ENCODE peak calls at places on chromosomes 2 and 18, in six cellular contexts. V is esophagus squamous epithelium; H is CD8-positive, alpha-beta T cell; L is stomach; C is suprapubic skin; A is breast epithelium. B is an unnamed sample.

GRCh38 chr2:164606557-164606956 is 14.7 kb downstream of the GRB14 start:
- DNase-seq in V (no peak), H (no peak), L (no peak), C (no peak), A (no peak), B (no peak)

GRCh38 chr18:32803571-32803970 is 30.7 kb upstream of the KLHL14 start:
- DNase-seq in V (no peak), H (no peak), L (no peak), C (no peak), A (no peak), B (peak; percentile 48)

GRCh38 chr18:59563386-59563785 is 133.8 kb downstream of the CCBE1 start:
- DNase-seq in V (no peak), H (no peak), L (no peak), C (no peak), A (no peak), B (no peak)

GRCh38 chr2:159640176-159640575 is 23.8 kb upstream of the BAZ2B start:
- DNase-seq in V (no peak), H (no peak), L (no peak), C (no peak), A (no peak), B (no peak)

GRCh38 chr18:9090578-9090977 is 11.9 kb upstream of the NDUFV2 start:
- DNase-seq in V (no peak), H (no peak), L (no peak), C (no peak), A (no peak), B (no peak)

GRCh38 chr2:236045264-236046235 is 122.6 kb downstream of the GBX2 start:
- DNase-seq in V (no peak), H (no peak), L (no peak), C (no peak), A (no peak), B (no peak)

GRCh38 chr2:238476258-238476657 is 49.5 kb downstream of the ASB1 start:
- DNase-seq in V (no peak), H (no peak), L (no peak), C (no peak), A (no peak), B (no peak)

GRCh38 chr2:64846175-64846574 is 143.0 kb upstream of the SLC1A4 start:
- DNase-seq in V (no peak), H (no peak), L (no peak), C (peak; percentile 46), A (no peak), B (no peak)

GRCh38 chr18:59715966-59716369 is 18.7 kb upstream of the CCBE1 start:
- DNase-seq in V (no peak), H (no peak), L (no peak), C (no peak), A (no peak), B (no peak)

GRCh38 chr18:49784427-49785185 is 28.7 kb downstream of the ACAA2 start:
- DNase-seq in V (no peak), H (no peak), L (no peak), C (no peak), A (no peak), B (no peak)

GRCh38 chr18:49786019-49786720 is 27.2 kb downstream of the ACAA2 start:
- DNase-seq in V (no peak), H (no peak), L (no peak), C (no peak), A (no peak), B (no peak)

GRCh38 chr18:49788327-49788908 is 24.9 kb downstream of the ACAA2 start:
- DNase-seq in V (no peak), H (no peak), L (no peak), C (no peak), A (no peak), B (no peak)
- H3K4me1 ChIP-seq in V (no peaks in the 10 kb centered on the region), H (peaks cover 26% of the 10 kb centered on the region), L (no peaks in the 10 kb centered on the region), C (no peaks in the 10 kb centered on the region), A (no peaks in the 10 kb centered on the region), B (no peaks in the 10 kb centered on the region)

GRCh38 chr18:39500320-39500719 is 1934.7 kb upstream of the CELF4 start:
- DNase-seq in V (no peak), H (no peak), L (no peak), C (no peak), A (no peak), B (no peak)
- H3K27ac ChIP-seq in V (no peak overlapping the region), H (no peak overlapping the region), L (no peak overlapping the region), C (no peak overlapping the region), A (no peak overlapping the region), B (no peak overlapping the region)

GRCh38 chr2:85439111-85439477 is 20.6 kb downstream of the SH2D6 start:
- DNase-seq in V (no peak), H (no peak), L (no peak), C (no peak), A (no peak), B (no peak)
- H3K4me1 ChIP-seq in V (peaks cover 36% of the 10 kb centered on the region), H (peaks cover 32% of the 10 kb centered on the region), L (peaks cover 35% of the 10 kb centered on the region), C (peaks cover 50% of the 10 kb centered on the region), A (peaks cover 23% of the 10 kb centered on the region), B (peaks cover 36% of the 10 kb centered on the region)

GRCh38 chr2:109290887-109291675 is 162.1 kb downstream of the SH3RF3 start:
- DNase-seq in V (no peak), H (no peak), L (no peak), C (no peak), A (no peak), B (no peak)

GRCh38 chr2:109294523-109294922 is 165.5 kb downstream of the SH3RF3 start:
- DNase-seq in V (no peak), H (no peak), L (no peak), C (no peak), A (no peak), B (no peak)

GRCh38 chr2:109289823-109290222 is 160.8 kb downstream of the SH3RF3 start:
- DNase-seq in V (no peak), H (no peak), L (no peak), C (no peak), A (no peak), B (no peak)

GRCh38 chr2:109293663-109294062 is 164.7 kb downstream of the SH3RF3 start:
- DNase-seq in V (no peak), H (no peak), L (no peak), C (no peak), A (no peak), B (no peak)

GRCh38 chr2:109292377-109292776 is 163.4 kb downstream of the SH3RF3 start:
- DNase-seq in V (no peak), H (no peak), L (no peak), C (no peak), A (no peak), B (no peak)
- H3K27ac ChIP-seq in V (no peak overlapping the region), H (no peak overlapping the region), L (no peak overlapping the region), C (no peak overlapping the region), A (no peak overlapping the region), B (no peak overlapping the region)

GRCh38 chr2:10161206-10161931 is 38.8 kb downstream of the RRM2 start:
- DNase-seq in V (no peak), H (no peak), L (no peak), C (no peak), A (no peak), B (peak; percentile 81)
- H3K4me1 ChIP-seq in V (no peaks in the 10 kb centered on the region), H (no peaks in the 10 kb centered on the region), L (no peaks in the 10 kb centered on the region), C (peaks cover 5% of the 10 kb centered on the region), A (no peaks in the 10 kb centered on the region), B (peaks cover 3% of the 10 kb centered on the region)

DNA sequence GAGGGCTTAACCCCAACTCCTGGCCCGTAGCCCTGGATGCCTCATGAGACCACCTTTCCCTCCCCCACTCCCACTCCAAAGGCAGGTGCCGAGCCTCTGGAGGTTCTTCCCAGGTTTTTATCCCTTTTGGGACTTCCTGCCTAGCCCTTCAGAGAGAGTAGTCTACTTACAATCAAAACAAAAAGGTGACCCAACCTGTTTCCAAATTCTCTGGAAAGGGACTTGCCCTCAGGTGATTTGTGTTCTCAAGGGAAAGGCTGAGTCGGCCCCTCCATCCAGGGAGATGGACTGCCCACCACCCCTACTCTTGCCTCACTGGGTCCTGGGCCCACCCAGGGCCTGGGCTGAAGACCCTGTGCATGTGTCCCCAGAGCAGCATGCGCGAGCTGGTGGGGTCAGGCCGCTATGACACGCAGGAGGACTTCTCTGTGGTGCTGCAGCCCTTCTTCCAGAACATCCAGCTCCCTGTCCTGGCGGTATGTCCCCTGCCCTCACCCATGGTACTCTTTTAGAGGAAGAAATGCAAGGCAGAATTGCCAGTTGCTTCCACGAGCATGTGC is 108.5 kb downstream of the PLB1 start:
- DNase-seq in V (no peak), H (no peak), L (no peak), C (no peak), A (no peak), B (peak; percentile 20)
- H3K27ac ChIP-seq in V (peak overlapping the region; percentile 12), H (no peak overlapping the region), L (no peak overlapping the region), C (no peak overlapping the region), A (peak overlapping the region; percentile 18), B (no peak overlapping the region)

GRCh38 chr2:105779394-105779793 is 34.7 kb downstream of the NCK2 start:
- DNase-seq in V (no peak), H (no peak), L (peak; percentile 45), C (no peak), A (no peak), B (peak; percentile 39)
- H3K4me1 ChIP-seq in V (peaks cover 35% of the 10 kb centered on the region), H (peaks cover 98% of the 10 kb centered on the region), L (peaks cover 29% of the 10 kb centered on the region), C (peaks cover 42% of the 10 kb centered on the region), A (peaks cover 20% of the 10 kb centered on the region), B (no peaks in the 10 kb centered on the region)

B was measured in Peyer's patch.